ENCODE peak calls at places on chromosomes 2 and 18, in five cellular contexts. One of them, this sample, is unnamed.

GRCh38 chr2:24228470-24228869 is 53.6 kb downstream of the FAM228A start:
- DNase-seq in ovary: no peak
- DNase-seq in retina: no peak
- DNase-seq in heart right ventricle: no peak
- DNase-seq in GDM1: no peak
- DNase-seq in this sample: no peak

GRCh38 chr2:112960230-112960825 is 17.5 kb upstream of the IL36G start:
- DNase-seq in ovary: no peak
- DNase-seq in retina: no peak
- DNase-seq in heart right ventricle: no peak
- DNase-seq in GDM1: no peak
- DNase-seq in this sample: no peak

GRCh38 chr18:43800584-43800983 is 523.3 kb upstream of the SYT4 start:
- DNase-seq in ovary: no peak
- DNase-seq in retina: no peak
- DNase-seq in heart right ventricle: no peak
- DNase-seq in GDM1: no peak
- DNase-seq in this sample: no peak

GRCh38 chr2:161979490-161979889 is 94.5 kb downstream of the DPP4 start:
- DNase-seq in ovary: no peak
- DNase-seq in retina: no peak
- DNase-seq in heart right ventricle: no peak
- DNase-seq in GDM1: no peak
- DNase-seq in this sample: no peak

GRCh38 chr2:118047273-118047898 is 33.5 kb upstream of the CCDC93 start:
- DNase-seq in ovary: no peak
- DNase-seq in retina: no peak
- DNase-seq in heart right ventricle: no peak
- DNase-seq in GDM1: no peak
- DNase-seq in this sample: peak

GRCh38 chr2:65294701-65295100 is 67.1 kb downstream of the ACTR2 start:
- DNase-seq in ovary: no peak
- DNase-seq in retina: no peak
- DNase-seq in heart right ventricle: no peak
- DNase-seq in GDM1: no peak
- DNase-seq in this sample: no peak

GRCh38 chr18:48227206-48227605 is 182.0 kb downstream of the ZBTB7C start:
- DNase-seq in ovary: no peak
- DNase-seq in retina: no peak
- DNase-seq in heart right ventricle: no peak
- DNase-seq in GDM1: no peak
- DNase-seq in this sample: no peak

GRCh38 chr18:79553154-79553553 is 126.4 kb upstream of the CTDP1 start:
- DNase-seq in ovary: no peak
- DNase-seq in retina: no peak
- DNase-seq in heart right ventricle: no peak
- DNase-seq in GDM1: no peak
- DNase-seq in this sample: no peak

GRCh38 chr18:45441110-45441842 is 174.0 kb upstream of the SLC14A2 start:
- DNase-seq in ovary: no peak
- DNase-seq in retina: no peak
- DNase-seq in heart right ventricle: no peak
- DNase-seq in GDM1: no peak
- DNase-seq in this sample: no peak

GRCh38 chr18:3596324-3597158 is 146.6 kb downstream of the TGIF1 start:
- DNase-seq in ovary: no peak
- DNase-seq in retina: peak
- DNase-seq in heart right ventricle: peak
- DNase-seq in GDM1: peak
- DNase-seq in this sample: no peak

GRCh38 chr18:61001138-61001537 is 332.1 kb upstream of the CDH20 start:
- DNase-seq in ovary: no peak
- DNase-seq in retina: no peak
- DNase-seq in heart right ventricle: no peak
- DNase-seq in GDM1: no peak
- DNase-seq in this sample: peak

GRCh38 chr2:85741811-85742507 is 11.8 kb upstream of the ATOH8 start:
- DNase-seq in ovary: peak
- DNase-seq in retina: peak
- DNase-seq in heart right ventricle: peak
- DNase-seq in GDM1: no peak
- DNase-seq in this sample: peak

GRCh38 chr2:231908584-231908983 is 17.6 kb downstream of the NPPC start:
- DNase-seq in ovary: no peak
- DNase-seq in retina: no peak
- DNase-seq in heart right ventricle: no peak
- DNase-seq in GDM1: no peak
- DNase-seq in this sample: peak

GRCh38 chr2:229254206-229254605 is 16.9 kb downstream of the PID1 start:
- DNase-seq in ovary: no peak
- DNase-seq in retina: no peak
- DNase-seq in heart right ventricle: no peak
- DNase-seq in GDM1: no peak
- DNase-seq in this sample: no peak

GRCh38 chr2:16931441-16931840 is 265.8 kb upstream of the CYRIA start:
- DNase-seq in ovary: no peak
- DNase-seq in retina: no peak
- DNase-seq in heart right ventricle: no peak
- DNase-seq in GDM1: no peak
- DNase-seq in this sample: no peak

GRCh38 chr18:62258606-62259005 is 66.5 kb upstream of the TNFRSF11A start:
- DNase-seq in ovary: no peak
- DNase-seq in retina: no peak
- DNase-seq in heart right ventricle: no peak
- DNase-seq in GDM1: no peak
- DNase-seq in this sample: no peak

GRCh38 chr18:23438046-23438377 is 15.1 kb upstream of the RIOK3 start:
- DNase-seq in ovary: no peak
- DNase-seq in retina: no peak
- DNase-seq in heart right ventricle: no peak
- DNase-seq in GDM1: no peak
- DNase-seq in this sample: no peak

GRCh38 chr2:26562811-26563645 is 78.1 kb downstream of the CIB4 start:
- DNase-seq in ovary: peak
- DNase-seq in retina: peak
- DNase-seq in heart right ventricle: peak
- DNase-seq in GDM1: no peak
- DNase-seq in this sample: peak

GRCh38 chr2:182652326-182652725 is 63.7 kb upstream of the DNAJC10 start:
- DNase-seq in ovary: no peak
- DNase-seq in retina: no peak
- DNase-seq in heart right ventricle: no peak
- DNase-seq in GDM1: no peak
- DNase-seq in this sample: no peak

GRCh38 chr18:46320928-46321855 is 217.0 kb downstream of the HAUS1 start:
- DNase-seq in ovary: no peak
- DNase-seq in retina: no peak
- DNase-seq in heart right ventricle: no peak
- DNase-seq in GDM1: no peak
- DNase-seq in this sample: peak

GRCh38 chr2:240162531-240162930 is 22.1 kb upstream of the OTOS start:
- DNase-seq in ovary: peak
- DNase-seq in retina: no peak
- DNase-seq in heart right ventricle: no peak
- DNase-seq in GDM1: no peak
- DNase-seq in this sample: peak

GRCh38 chr2:19711470-19712372 is 190.1 kb downstream of the TTC32 start:
- DNase-seq in ovary: no peak
- DNase-seq in retina: peak
- DNase-seq in heart right ventricle: peak
- DNase-seq in GDM1: no peak
- DNase-seq in this sample: peak

GRCh38 chr2:220455389-220455788 is 828.0 kb downstream of the SLC4A3 start:
- DNase-seq in ovary: no peak
- DNase-seq in retina: no peak
- DNase-seq in heart right ventricle: no peak
- DNase-seq in GDM1: no peak
- DNase-seq in this sample: no peak

This sample was measured in osteoblast.